ENCODE peak calls at places on chromosomes 13 and 19, in four cellular contexts. F is heart right ventricle, A is AG10803, D is dorsolateral prefrontal cortex. X is an unnamed sample.

GRCh38 chr13:102873653-102874052 is 27.8 kb downstream of the ERCC5 start:
- DNase-seq in D (no peak), A (no peak), F (no peak), X (peak)

GRCh38 chr19:7799640-7800355 is 30.2 kb upstream of the EVI5L start:
- DNase-seq in A (peak), D (no peak), F (peak), X (peak)

GRCh38 chr13:35903075-35903474 is 228.1 kb downstream of the DCLK1 start:
- DNase-seq in A (no peak), F (no peak), D (no peak), X (no peak)

GRCh38 chr13:58587183-58587582 is 955.6 kb downstream of the PCDH17 start:
- DNase-seq in D (no peak), A (no peak), F (no peak), X (no peak)

GRCh38 chr13:112057736-112058518 is 9.0 kb upstream of the SOX1 start:
- DNase-seq in F (no peak), A (no peak), D (no peak), X (no peak)

GRCh38 chr19:38076337-38076736 is 147.7 kb downstream of the DPF1 start:
- DNase-seq in D (no peak), A (no peak), F (no peak), X (no peak)

GRCh38 chr13:46341112-46341711 is 45.8 kb downstream of the RUBCNL start:
- DNase-seq in A (peak), F (no peak), D (no peak), X (peak)

GRCh38 chr19:51002542-51003311 is 1.3 kb upstream of the KLK8 start:
- DNase-seq in D (no peak), F (no peak), A (no peak), X (no peak)

GRCh38 chr13:41352935-41353801 is 42.1 kb downstream of the NAA16 start:
- DNase-seq in D (no peak), F (peak), A (peak), X (peak)

GRCh38 chr13:111213964-111214726 is 99.0 kb downstream of the ARHGEF7 start:
- DNase-seq in A (no peak), D (no peak), F (no peak), X (no peak)

GRCh38 chr13:76516013-76516412 is 370.2 kb downstream of the KCTD12 start:
- DNase-seq in D (no peak), F (no peak), A (peak), X (peak)

GRCh38 chr13:29924951-29925350 is 74.5 kb upstream of the UBL3 start:
- DNase-seq in F (no peak), D (no peak), A (no peak), X (no peak)

GRCh38 chr13:74895042-74895811 is 586.7 kb downstream of the TBC1D4 start:
- DNase-seq in A (no peak), D (no peak), F (no peak), X (no peak)

DNA sequence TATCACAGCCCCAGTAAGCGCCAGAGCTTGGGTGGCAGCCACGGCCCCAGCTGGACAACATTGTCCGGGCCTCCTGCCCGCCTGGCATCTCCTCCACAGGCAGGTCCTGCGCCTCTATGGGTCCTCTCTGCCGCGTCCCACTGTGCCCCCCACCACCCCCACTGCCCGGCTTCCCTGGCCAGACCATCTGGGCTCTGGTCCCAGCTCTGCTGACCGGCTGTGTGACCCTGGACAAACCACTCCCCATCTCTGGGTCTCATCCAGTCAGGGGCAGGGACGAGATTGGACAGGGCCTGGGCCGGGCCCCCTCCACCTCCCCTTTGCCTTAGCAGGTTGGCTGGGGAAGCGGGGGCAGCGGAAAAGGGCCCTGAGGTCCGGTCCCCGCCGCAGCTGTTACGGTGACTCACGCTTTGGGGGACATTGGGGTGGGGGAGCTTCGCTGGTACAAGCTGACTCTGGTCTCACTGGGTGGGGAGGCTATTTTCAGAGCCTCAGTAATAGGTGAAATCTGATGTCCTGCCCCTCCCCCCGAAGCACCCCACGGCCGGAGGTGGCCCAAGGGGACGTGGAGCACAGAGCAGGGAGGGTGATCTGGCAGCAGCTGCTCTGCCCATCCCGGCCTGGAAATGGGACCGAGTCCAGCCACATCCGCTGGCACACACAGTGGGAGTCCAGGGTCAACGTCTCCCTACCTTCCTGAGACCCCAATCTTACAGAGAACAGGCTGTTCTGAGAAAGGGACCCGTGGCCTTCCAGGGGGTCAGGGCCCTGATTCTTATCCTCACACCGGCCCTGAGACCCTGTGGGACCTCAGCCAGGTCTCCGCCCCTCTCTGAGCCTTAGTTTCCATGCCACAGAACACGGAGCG is 9.1 kb downstream of the NFIC start:
- DNase-seq in F (peak), A (peak), D (peak), X (peak)
- H3K4me3 ChIP-seq in F (peak), A (peak), D (no peak), X (no peak)

GRCh38 chr19:30425885-30426838 is 54.0 kb downstream of the ZNF536 start:
- DNase-seq in A (no peak), F (no peak), D (no peak), X (no peak)

GRCh38 chr19:30428856-30429255 is 56.7 kb downstream of the ZNF536 start:
- DNase-seq in F (no peak), D (no peak), A (no peak), X (no peak)

GRCh38 chr19:30426864-30427263 is 54.7 kb downstream of the ZNF536 start:
- DNase-seq in D (no peak), A (no peak), F (no peak), X (no peak)

GRCh38 chr19:30430206-30430734 is 58.1 kb downstream of the ZNF536 start:
- DNase-seq in D (no peak), F (no peak), A (no peak), X (no peak)

DNA sequence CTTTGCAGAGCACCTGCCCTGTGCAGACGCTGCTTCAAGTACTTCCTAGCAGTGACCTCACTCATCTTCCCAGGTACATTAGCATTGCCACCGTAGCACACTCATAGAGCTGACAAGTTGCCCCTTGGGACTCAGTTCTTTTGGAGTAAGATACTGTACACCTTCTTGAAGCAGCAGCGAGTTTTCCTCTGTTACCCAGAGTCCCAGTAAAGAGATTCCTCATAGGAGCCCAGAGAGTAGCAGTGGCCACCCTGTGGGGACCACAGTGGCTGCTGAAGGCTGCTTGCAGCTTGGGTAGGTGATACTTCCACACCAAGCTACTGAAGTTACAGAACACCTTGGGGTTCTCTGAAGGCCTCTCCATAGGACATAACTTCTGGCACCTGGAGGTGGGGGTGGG is 56.1 kb downstream of the ZNF536 start:
- DNase-seq in A (no peak), D (no peak), F (no peak), X (no peak)
- H3K4me3 ChIP-seq in A (no peak), D (no peak), F (no peak), X (no peak)

DNA sequence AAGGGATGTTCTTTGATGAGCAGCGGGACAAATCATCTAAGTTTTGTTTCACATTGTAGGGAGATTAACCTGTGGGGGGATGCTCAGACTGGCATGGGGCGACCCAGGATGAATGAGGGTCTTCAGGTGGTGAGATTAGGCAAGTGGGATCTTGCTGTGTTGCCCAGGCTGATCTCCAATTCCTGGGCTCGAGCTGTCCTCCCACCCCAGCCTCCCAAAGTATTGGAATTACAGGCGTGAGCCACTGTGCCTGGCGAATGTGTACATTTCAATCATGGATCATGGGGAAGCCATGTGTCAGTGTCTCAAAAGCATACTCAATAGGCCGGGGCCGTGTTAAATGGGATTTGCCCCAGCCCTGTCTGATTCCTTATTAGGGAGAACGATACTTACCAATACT is 8.1 kb downstream of the SLC25A42 start:
- DNase-seq in A (no peak), F (no peak), D (no peak), X (no peak)
- H3K4me3 ChIP-seq in A (no peak), F (no peak), D (no peak), X (no peak)

GRCh38 chr19:3362217-3362907 is 4.0 kb upstream of the NFIC start:
- DNase-seq in F (no peak), D (no peak), A (no peak), X (no peak)

GRCh38 chr19:3358919-3359849 is 7.2 kb upstream of the NFIC start:
- DNase-seq in F (peak), D (no peak), A (peak), X (peak)

GRCh38 chr19:3359850-3360493 is 6.4 kb upstream of the NFIC start:
- DNase-seq in D (no peak), A (no peak), F (no peak), X (no peak)

GRCh38 chr19:3361384-3362216 is 4.8 kb upstream of the NFIC start:
- DNase-seq in F (no peak), A (no peak), D (no peak), X (no peak)

GRCh38 chr19:3360494-3361383 is 5.6 kb upstream of the NFIC start:
- DNase-seq in D (peak), A (no peak), F (peak), X (no peak)
- H3K4me3 ChIP-seq in D (peak), A (peak), F (peak), X (peak)

DNA sequence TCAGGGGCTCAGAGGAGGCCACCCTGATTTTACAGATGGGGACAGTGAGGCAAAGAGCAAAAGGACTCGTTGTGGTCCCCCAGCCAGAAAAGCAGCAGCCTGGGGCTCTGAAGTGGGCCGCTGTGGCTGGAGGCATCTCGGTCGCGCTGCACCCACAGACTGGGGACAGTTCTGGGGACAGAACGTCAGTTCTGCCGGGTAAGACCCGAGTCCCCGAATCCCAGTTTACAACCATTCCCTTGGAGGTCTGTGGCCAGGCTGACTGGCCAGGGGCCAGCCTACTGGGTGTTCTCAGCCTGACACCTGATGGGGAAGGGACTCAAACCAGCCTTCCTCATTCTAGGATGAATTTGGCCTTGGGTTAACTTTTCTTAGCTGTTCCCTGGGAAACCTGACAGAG is 14.1 kb downstream of the SUGP1 start:
- DNase-seq in D (no peak), A (no peak), F (no peak), X (no peak)
- H3K4me3 ChIP-seq in D (no peak), A (no peak), F (no peak), X (no peak)

DNA sequence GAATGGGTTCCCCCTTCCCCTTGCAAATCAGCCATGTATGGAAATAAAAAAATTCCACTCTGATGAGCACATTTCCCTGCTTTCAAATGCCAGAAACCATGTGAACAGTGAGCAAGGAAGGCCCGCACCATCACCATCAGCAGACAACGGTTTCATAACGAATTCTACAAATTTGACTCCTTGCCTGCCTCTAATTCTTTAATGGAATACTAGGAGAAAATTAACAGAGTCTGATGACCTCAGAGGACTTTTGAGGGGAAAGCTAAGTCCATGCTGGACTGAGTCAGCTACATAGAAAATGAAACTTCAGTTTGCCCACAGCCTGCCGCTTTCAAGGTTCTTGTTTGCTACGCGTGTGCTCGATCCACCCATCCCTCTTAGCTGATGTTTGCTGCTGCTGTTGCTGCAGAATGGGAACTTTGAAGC is 46.7 kb upstream of the KL start:
- DNase-seq in A (peak), D (no peak), F (peak), X (peak)
- H3K4me3 ChIP-seq in A (peak), D (no peak), F (peak), X (no peak)

DNA sequence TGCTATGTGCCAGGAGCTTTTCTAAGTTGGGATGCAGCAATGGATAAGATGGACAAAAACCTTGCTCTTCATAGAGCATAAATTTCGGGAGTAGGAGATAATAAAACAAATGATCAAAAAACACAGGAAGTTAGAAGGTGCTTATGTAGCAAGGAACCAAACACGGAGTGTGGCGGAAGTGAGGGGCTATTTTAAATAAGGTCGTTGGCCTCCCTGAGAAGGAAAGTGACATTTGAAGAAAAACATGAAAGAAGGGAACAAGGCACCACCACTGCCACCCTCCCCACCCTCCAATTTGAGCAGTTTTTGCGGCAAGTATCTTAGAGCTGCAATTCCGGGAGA is 3.2 kb upstream of the GSX1 start:
- DNase-seq in D (no peak), F (no peak), A (no peak), X (no peak)
- H3K4me3 ChIP-seq in D (no peak), F (no peak), A (no peak), X (no peak)

DNA sequence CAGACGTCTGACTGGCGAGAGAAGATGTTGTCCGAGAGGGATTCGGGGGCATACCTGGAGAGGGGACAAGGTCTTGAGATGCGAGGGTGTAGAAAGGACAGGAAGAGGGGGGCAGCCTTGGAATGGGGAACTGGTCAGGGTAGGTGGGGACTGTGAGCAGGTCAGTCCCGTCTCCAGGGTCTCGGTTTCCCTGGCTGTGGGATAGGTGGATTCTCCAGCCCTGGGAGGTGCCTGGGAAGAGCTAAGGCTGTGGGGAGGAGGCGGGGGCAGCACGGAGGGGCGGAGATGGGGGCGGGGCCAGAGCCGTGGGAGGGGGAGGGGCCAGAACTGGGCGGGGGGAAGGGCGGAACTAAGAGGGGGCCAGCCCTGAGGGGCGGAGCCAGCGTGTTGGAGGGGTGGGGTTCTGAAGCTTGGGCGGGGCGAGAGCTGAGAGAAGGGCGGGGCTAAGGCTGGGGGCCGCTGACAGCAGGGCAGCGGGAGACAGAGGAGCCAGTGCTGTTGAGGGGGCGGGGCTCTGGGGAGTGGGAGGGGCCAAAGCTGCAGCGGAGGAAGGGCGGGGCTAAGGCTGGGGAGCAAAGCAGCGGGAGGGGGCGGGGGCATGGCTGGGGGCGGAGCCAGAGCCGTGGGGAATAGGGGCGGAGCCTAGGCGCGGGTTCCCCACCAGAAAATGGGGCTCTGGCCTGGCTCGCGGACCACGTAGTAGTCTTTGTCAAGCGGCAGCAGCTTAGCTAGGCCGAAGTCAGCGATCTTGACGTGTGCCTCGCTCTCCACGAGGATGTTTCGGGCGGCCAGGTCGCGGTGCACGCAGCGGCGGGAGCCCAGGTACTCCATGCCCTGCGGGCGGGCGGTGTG is 9.5 kb upstream of the INSL3 start:
- DNase-seq in A (peak), D (peak), F (peak), X (peak)
- H3K4me3 ChIP-seq in A (peak), D (peak), F (no peak), X (peak)

GRCh38 chr13:27263438-27263837 is 7.2 kb upstream of the RASL11A start:
- DNase-seq in F (no peak), A (no peak), D (no peak), X (no peak)
- H3K4me3 ChIP-seq in F (no peak), A (no peak), D (no peak), X (no peak)